ENCODE peak calls at places on chromosomes 16 and 17, in six cellular contexts. U is GM12878, B is A549, N is SK-N-SH, J is K562, Q is HepG2. G is an unnamed sample.

GRCh38 chr16:88331989-88332920 is 50.5 kb upstream of the ZNF469 start:
- DNase-seq in N (no peak), Q (no peak), J (no peak), U (no peak), B (peak), G (peak)

GRCh38 chr16:86289304-86289703 is 221.0 kb upstream of the FOXF1 start:
- DNase-seq in N (no peak), J (no peak), Q (no peak), B (no peak), U (no peak), G (no peak)

GRCh38 chr17:48002208-48002919 is 31.5 kb downstream of the CDK5RAP3 start:
- DNase-seq in U (peak), B (peak), J (peak), Q (peak), N (no peak), G (peak)

GRCh38 chr17:57142925-57143324 is 57.9 kb downstream of the AKAP1 start:
- DNase-seq in B (peak), N (no peak), Q (no peak), J (no peak), U (no peak), G (no peak)

GRCh38 chr17:59601130-59601529 is 18.6 kb upstream of the CLTC start:
- DNase-seq in Q (no peak), N (no peak), J (no peak), B (no peak), U (no peak), G (no peak)

GRCh38 chr16:383326-384020 is 1.7 kb upstream of the PGAP6 start:
- DNase-seq in N (no peak), J (no peak), U (peak), B (no peak), Q (no peak), G (no peak)

GRCh38 chr16:3171855-3172593 is 16.0 kb upstream of the OR1F1 start:
- DNase-seq in J (peak), Q (peak), U (no peak), N (peak), B (peak), G (peak)

GRCh38 chr17:58703887-58704286 is 11.5 kb downstream of the RAD51C start:
- DNase-seq in N (no peak), Q (no peak), B (no peak), J (no peak), U (no peak), G (no peak)

GRCh38 chr16:88286301-88286923 is 96.3 kb upstream of the ZNF469 start:
- DNase-seq in U (no peak), Q (no peak), J (no peak), N (no peak), B (no peak), G (no peak)

GRCh38 chr17:55266051-55266957 is 1.5 kb downstream of the HLF start:
- DNase-seq in J (no peak), Q (peak), U (no peak), B (no peak), N (peak), G (no peak)

GRCh38 chr16:65294154-65294553 is 172.3 kb upstream of the CDH11 start:
- DNase-seq in N (no peak), J (no peak), B (no peak), U (no peak), Q (no peak), G (no peak)

GRCh38 chr17:876272-876671 is 94.1 kb downstream of the MRM3 start:
- DNase-seq in U (no peak), B (no peak), N (no peak), J (no peak), Q (no peak), G (no peak)

GRCh38 chr16:53052519-53053501 is at the start of gene CHD9NB:
- DNase-seq in B (peak), U (no peak), N (peak), Q (peak), J (no peak), G (peak)

GRCh38 chr16:52578829-52579193 is 31.9 kb upstream of the TOX3 start:
- DNase-seq in N (no peak), B (no peak), U (no peak), Q (no peak), J (no peak), G (no peak)

GRCh38 chr17:62800580-62800979 is 7.5 kb downstream of the MARCHF10 start:
- DNase-seq in Q (no peak), U (no peak), J (no peak), B (peak), N (no peak), G (peak)

GRCh38 chr17:29929006-29929543 is 953 bp downstream of the SSH2 start:
- DNase-seq in N (peak), B (peak), Q (peak), J (no peak), U (no peak), G (no peak)

GRCh38 chr17:42347198-42347597 is 41.0 kb downstream of the STAT3 start:
- DNase-seq in N (peak), Q (no peak), J (no peak), U (no peak), B (peak), G (peak)

GRCh38 chr16:68884867-68885266 is 41.5 kb downstream of the TANGO6 start:
- DNase-seq in N (no peak), Q (no peak), J (no peak), B (no peak), U (no peak), G (no peak)

GRCh38 chr16:12661656-12662172 is 142.0 kb downstream of the CPPED1 start:
- DNase-seq in U (no peak), N (no peak), B (peak), Q (peak), J (peak), G (peak)

GRCh38 chr17:77959216-77959925 is 868 bp downstream of the TNRC6C start:
- DNase-seq in J (peak), U (no peak), N (peak), B (no peak), Q (no peak), G (peak)

GRCh38 chr17:48202945-48203344 is 95.4 kb downstream of the SNX11 start:
- DNase-seq in Q (no peak), J (no peak), B (no peak), N (no peak), U (no peak), G (no peak)

GRCh38 chr17:63446981-63447687 is 1.0 kb upstream of the CYB561 start:
- DNase-seq in B (no peak), U (no peak), J (peak), N (peak), Q (no peak), G (no peak)

GRCh38 chr16:27892879-27893278 is 170.6 kb downstream of the GSG1L start:
- DNase-seq in B (peak), Q (no peak), U (no peak), N (no peak), J (no peak), G (no peak)

GRCh38 chr17:69268442-69269068 is 39.9 kb upstream of the ABCA10 start:
- DNase-seq in U (no peak), Q (peak), B (peak), N (no peak), J (no peak), G (no peak)

GRCh38 chr17:41418116-41418860 is 6.1 kb downstream of the KRT37 start:
- DNase-seq in Q (no peak), B (no peak), U (no peak), N (no peak), J (no peak), G (no peak)

GRCh38 chr16:9787717-9788116 is 394.5 kb downstream of the GRIN2A start:
- DNase-seq in Q (no peak), B (peak), J (peak), U (peak), N (no peak), G (no peak)

DNA sequence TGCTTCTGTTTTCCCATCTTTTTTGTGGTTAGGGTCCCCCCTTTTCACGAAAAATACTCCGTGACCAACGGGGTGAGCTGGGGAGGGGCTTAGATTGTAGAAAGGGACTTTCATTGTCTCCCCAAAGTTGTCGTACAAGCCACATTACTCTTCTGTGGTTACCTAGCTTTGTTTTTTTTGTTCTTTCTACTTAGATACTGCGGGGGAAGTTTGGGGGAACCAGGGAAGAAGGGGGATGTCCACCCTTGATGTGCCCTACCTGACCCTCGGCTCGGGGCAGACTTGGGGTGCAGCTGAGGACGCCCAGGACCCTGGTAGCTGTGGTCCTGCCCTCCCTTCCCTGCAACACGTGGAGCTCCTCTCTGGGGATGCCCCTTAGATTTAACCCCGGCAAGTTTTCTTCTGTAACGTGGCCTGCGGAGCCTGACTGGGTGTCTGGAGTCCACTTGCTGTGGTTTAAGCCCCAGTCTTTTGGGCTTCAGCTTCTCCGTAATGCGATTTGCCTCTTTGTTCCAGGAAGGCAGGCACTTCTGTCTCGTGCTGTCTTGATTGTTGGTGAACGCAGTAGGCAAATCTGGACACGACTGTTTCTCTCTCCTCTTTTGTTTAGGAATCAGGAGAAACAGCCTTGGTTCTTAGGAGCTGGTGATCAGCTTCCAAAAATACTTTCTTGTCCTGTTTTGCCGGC is 895 bp downstream of the ABCC1 start:
- DNase-seq in B (no peak), J (peak), Q (peak), U (no peak), N (peak), G (peak)
- TF ChIP-seq SMC3 in B (no peak), J (no peak), Q (no peak), U (peak), N (no peak), G (peak)

GRCh38 chr17:34637548-34638525 is 58.5 kb downstream of the TMEM132E start:
- DNase-seq in B (peak), U (no peak), J (peak), N (peak), Q (peak), G (peak)
- TF ChIP-seq SMC3 in B (peak), U (peak), J (peak), N (peak), Q (peak), G (peak)

DNA sequence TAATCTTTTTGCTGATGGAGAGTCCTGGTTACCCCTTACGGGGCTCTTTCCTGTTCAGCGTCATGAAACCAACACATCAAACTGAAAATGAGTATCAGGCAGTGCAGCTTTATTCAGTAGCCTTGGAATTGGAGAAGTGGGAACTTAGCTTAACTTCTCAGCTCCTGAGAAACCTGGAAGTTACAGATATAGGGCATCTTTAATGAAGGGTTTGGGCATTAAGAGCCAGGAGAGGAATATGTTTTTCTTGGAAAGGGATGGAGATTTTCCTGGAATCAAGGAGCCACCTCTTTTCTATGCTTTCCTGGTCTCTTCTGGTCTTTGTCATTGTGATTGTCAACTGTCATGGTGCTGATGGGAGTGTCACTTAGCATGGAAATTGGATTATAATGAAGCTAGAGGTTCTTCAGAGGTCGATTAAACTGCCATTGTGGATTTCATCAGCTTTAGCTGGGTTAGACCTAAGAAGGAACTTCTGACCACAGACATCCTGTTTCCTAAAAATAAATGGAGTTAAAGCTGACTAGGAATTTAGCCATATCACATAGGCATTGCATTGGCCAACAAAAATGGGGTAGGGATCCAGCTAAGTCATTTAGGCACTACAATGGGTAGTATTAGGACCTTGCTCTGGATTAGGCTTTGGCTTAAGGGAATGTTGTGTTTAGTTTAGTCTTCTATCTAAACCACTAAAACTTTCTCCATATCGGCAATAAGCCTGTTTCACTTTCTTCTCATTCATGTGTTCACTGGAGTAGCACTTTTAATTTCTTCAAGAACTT is 186.4 kb downstream of the BCAS3 start:
- DNase-seq in U (no peak), J (no peak), N (no peak), B (no peak), Q (no peak), G (peak)
- TF ChIP-seq SMC3 in U (no peak), J (no peak), N (no peak), B (no peak), Q (no peak), G (no peak)

DNA sequence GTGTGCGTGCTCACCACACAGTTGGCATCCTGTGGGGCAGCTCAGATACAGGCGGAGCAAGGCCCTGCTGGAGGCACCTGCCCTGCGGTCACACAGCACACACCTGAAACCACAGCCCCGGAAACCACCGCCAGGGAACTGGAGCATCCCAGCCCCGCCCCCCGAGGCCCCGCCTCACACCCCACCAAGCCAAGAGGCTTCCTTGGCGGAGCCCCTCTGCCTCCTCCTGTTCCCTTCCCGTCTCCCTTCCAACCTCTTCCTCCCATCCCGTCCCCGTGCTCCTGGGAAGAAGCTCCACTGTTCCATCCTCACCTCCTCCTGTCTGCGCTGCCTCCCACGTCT is 205.5 kb downstream of the NTN1 start:
- DNase-seq in N (no peak), J (no peak), B (no peak), Q (no peak), U (no peak), G (no peak)
- TF ChIP-seq SMC3 in N (no peak), J (no peak), B (no peak), Q (no peak), U (no peak), G (no peak)

GRCh38 chr16:84657229-84657837 is 9.0 kb downstream of the KLHL36 start:
- DNase-seq in Q (no peak), N (no peak), B (no peak), U (no peak), J (no peak), G (no peak)

GRCh38 chr16:84656557-84657130 is 8.3 kb downstream of the KLHL36 start:
- DNase-seq in N (no peak), Q (no peak), B (no peak), J (no peak), U (no peak), G (no peak)

GRCh38 chr16:84654238-84654637 is 5.9 kb downstream of the KLHL36 start:
- DNase-seq in U (no peak), B (no peak), N (no peak), J (no peak), Q (no peak), G (no peak)

GRCh38 chr16:84652565-84652964 is 4.3 kb downstream of the KLHL36 start:
- DNase-seq in B (no peak), N (no peak), U (no peak), J (no peak), Q (no peak), G (no peak)

DNA sequence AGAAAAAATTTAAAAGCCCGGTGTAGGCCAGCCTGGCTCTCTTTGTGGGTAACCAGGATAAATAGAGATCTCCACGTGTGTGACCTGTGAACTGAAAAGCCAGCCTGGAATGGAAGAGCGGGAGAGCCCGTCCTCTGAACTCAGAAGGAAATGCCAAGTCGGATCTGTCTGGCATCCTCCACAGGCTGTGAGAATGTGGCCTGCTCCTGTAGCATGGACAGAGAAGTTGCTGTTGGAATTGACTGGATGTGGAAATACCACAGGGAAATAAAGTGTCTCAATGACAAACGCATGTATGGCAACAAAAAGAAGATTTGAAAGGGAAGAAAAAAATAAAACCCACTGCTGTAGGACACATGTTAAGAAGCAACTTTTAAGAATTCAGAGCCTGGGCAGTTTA is 6.7 kb downstream of the KLHL36 start:
- DNase-seq in Q (no peak), U (no peak), B (no peak), J (no peak), N (no peak), G (no peak)
- TF ChIP-seq SMC3 in Q (no peak), U (no peak), B (no peak), J (no peak), N (no peak), G (no peak)

G was measured in IMR-90.